ENCODE peak calls at places on chromosomes 4 and X, in seven cellular contexts. V, X, R, P, M, C and A are unnamed samples.

GRCh38 chrX:19889582-19890342 is 2.4 kb upstream of the SH3KBP1 start:
- DNase-seq in V (no peak), X (no peak), R (no peak), P (peak), M (no peak), C (peak), A (no peak)

GRCh38 chr4:83660578-83660977 is 124.7 kb downstream of the GPAT3 start:
- DNase-seq in V (no peak), X (no peak), R (no peak), P (no peak), M (no peak), C (no peak), A (no peak)

GRCh38 chr4:25308761-25309160 is 3.8 kb upstream of the ZCCHC4 start:
- DNase-seq in V (no peak), X (no peak), R (no peak), P (no peak), M (no peak), C (no peak), A (no peak)

GRCh38 chrX:130771230-130771629 is 131.8 kb downstream of the ENOX2 start:
- DNase-seq in V (no peak), X (no peak), R (no peak), P (no peak), M (no peak), C (no peak), A (no peak)

GRCh38 chr4:119785963-119786362 is 157.4 kb upstream of the PDE5A start:
- DNase-seq in V (no peak), X (no peak), R (no peak), P (peak), M (no peak), C (no peak), A (no peak)

GRCh38 chr4:186144596-186145569 is 40.4 kb downstream of the FAM149A start:
- DNase-seq in V (peak), X (peak), R (peak), P (no peak), M (peak), C (peak), A (peak)

GRCh38 chrX:23784487-23785301 is 1.7 kb downstream of the SAT1 start:
- DNase-seq in V (no peak), X (no peak), R (no peak), P (peak), M (no peak), C (no peak), A (no peak)

GRCh38 chr4:176380352-176381157 is 60.8 kb downstream of the SPCS3 start:
- DNase-seq in V (no peak), X (no peak), R (no peak), P (no peak), M (no peak), C (no peak), A (no peak)

GRCh38 chrX:100447563-100448397 is 37.7 kb upstream of the PCDH19 start:
- DNase-seq in V (peak), X (peak), R (no peak), P (no peak), M (no peak), C (peak), A (peak)

DNA sequence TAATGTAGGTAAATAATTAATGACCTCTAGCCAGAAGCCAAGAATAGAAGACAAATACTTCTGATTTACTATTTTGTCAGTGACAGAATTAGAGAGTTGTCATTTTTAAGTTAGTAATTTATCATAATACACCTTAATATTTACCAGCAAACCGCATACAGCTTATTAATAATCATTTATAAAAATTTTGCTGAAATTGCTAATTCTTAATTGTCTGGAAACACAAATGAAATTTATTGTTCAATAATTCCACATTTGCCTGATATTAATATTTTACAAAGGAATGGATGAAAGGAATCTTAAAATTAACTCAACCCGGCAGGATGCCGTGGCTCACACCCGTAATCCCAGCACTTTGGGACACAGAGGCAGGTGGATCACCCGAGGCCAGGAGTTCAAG is 44.7 kb downstream of the PROM1 start:
- DNase-seq in V (no peak), X (no peak), R (no peak), P (no peak), M (no peak), C (no peak), A (no peak)
- TF ChIP-seq CTCF in V (no peak), X (no peak), R (no peak), P (no peak), M (no peak), C (no peak), A (no peak)

GRCh38 chr4:54197926-54198325 is 31.2 kb upstream of the PDGFRA start:
- DNase-seq in V (no peak), X (no peak), R (no peak), P (no peak), M (no peak), C (no peak), A (no peak)
- H3K27ac ChIP-seq in V (no peak), X (no peak), R (no peak), P (no peak), M (peak), C (no peak), A (no peak)

DNA sequence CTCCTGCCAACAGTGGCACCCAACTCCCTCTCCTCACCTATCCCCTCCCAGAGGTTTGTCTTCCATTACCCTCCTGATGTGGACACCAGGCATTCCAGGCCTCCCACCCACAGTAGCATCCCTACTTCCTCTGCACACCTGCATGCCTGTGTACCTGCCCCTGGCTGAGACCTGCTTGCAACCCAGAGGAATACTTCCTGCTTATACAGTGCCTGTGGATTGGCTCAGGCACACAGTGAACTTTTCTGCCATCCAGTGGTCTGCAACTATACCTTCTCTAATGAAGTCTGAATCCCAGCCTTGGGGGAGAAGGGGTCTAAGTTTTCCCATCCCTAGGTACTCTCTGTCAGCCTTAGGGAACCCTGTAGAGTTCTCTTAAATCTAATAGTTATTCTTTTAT is 169.9 kb downstream of the IQCM start:
- DNase-seq in V (no peak), X (no peak), R (no peak), P (no peak), M (no peak), C (no peak), A (no peak)
- TF ChIP-seq CTCF in V (no peak), X (no peak), R (no peak), P (no peak), M (no peak), C (no peak), A (no peak)

GRCh38 chr4:174763454-174764104 is 65.5 kb downstream of the GLRA3 start:
- DNase-seq in V (no peak), X (no peak), R (no peak), P (no peak), M (no peak), C (no peak), A (no peak)
- H3K27ac ChIP-seq in V (no peak), X (no peak), R (no peak), P (no peak), M (no peak), C (no peak), A (no peak)

GRCh38 chrX:10327651-10328050 is 170.9 kb downstream of the CLCN4 start:
- DNase-seq in V (no peak), X (no peak), R (no peak), P (no peak), M (no peak), C (peak), A (no peak)

GRCh38 chrX:10325606-10326005 is 168.8 kb downstream of the CLCN4 start:
- DNase-seq in V (no peak), X (no peak), R (no peak), P (no peak), M (no peak), C (no peak), A (no peak)

GRCh38 chrX:10329984-10330383 is 173.2 kb downstream of the CLCN4 start:
- DNase-seq in V (no peak), X (no peak), R (no peak), P (no peak), M (no peak), C (no peak), A (no peak)

DNA sequence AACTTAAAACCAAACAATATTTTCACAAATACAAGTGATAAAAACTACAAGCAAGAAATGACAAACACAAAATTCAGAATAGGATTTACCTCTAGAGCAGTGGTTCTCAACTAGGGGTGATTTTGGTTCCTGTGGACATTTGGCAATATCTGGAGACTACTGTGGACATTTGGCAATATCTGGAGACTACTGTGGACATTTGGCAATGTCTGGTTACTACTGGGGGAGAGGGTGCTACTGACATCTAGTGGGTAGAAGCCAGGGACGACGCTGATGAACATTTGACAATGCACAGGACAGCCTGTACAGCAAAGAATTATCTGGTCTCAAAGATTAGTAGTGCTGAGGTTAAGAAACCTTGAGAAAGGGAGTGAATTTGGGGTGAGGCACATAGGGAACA is 169.8 kb downstream of the CLCN4 start:
- DNase-seq in V (no peak), X (no peak), R (no peak), P (peak), M (no peak), C (peak), A (no peak)
- TF ChIP-seq CTCF in V (no peak), X (peak), R (no peak), P (peak), M (no peak), C (peak), A (peak)

DNA sequence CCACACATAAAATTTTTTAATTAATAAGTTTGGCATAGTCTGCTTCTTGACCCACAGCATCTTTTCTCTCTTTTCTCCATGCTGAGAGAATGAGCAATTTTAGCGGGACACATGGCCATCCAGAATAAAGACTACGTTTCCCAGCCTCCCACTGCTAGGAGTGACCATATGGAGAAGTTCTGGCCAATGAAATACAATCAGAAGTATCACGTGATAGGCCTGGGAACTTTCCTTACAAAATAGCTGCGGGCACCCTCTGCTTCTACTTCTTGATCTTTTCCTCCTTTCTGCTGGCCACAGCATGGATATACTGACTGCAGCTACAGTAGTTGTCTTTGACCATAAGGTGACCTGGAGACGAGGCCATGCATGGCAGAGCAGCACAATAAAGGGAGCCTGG is 348.0 kb downstream of the BCOR start:
- DNase-seq in V (no peak), X (no peak), R (no peak), P (no peak), M (no peak), C (no peak), A (no peak)
- H3K27ac ChIP-seq in V (no peak), X (no peak), R (no peak), P (no peak), M (peak), C (no peak), A (no peak)

DNA sequence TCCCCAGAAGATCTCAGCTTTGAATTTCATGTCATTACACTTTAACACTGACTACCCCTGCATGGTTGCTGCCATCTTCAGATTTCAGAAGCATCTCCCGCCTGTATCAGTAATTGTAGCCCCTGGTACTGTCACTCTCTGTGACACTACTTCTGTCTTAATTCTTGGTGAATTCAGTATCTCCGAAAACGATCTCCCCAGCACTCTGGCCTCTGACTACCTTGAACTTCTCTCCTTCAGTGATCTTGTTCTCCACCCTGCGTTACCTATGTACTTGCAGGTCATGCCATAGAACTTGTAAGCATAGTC is 53.8 kb upstream of the ABCG2 start:
- DNase-seq in V (no peak), X (no peak), R (no peak), P (no peak), M (no peak), C (no peak), A (no peak)
- TF ChIP-seq CTCF in V (no peak), X (no peak), R (no peak), P (no peak), M (no peak), C (no peak), A (no peak)

GRCh38 chr4:30001628-30002027 is 718.5 kb upstream of the PCDH7 start:
- DNase-seq in V (no peak), X (no peak), R (no peak), P (no peak), M (no peak), C (no peak), A (no peak)
- H3K27ac ChIP-seq in V (no peak), X (no peak), R (no peak), P (no peak), M (no peak), C (no peak), A (no peak)

DNA sequence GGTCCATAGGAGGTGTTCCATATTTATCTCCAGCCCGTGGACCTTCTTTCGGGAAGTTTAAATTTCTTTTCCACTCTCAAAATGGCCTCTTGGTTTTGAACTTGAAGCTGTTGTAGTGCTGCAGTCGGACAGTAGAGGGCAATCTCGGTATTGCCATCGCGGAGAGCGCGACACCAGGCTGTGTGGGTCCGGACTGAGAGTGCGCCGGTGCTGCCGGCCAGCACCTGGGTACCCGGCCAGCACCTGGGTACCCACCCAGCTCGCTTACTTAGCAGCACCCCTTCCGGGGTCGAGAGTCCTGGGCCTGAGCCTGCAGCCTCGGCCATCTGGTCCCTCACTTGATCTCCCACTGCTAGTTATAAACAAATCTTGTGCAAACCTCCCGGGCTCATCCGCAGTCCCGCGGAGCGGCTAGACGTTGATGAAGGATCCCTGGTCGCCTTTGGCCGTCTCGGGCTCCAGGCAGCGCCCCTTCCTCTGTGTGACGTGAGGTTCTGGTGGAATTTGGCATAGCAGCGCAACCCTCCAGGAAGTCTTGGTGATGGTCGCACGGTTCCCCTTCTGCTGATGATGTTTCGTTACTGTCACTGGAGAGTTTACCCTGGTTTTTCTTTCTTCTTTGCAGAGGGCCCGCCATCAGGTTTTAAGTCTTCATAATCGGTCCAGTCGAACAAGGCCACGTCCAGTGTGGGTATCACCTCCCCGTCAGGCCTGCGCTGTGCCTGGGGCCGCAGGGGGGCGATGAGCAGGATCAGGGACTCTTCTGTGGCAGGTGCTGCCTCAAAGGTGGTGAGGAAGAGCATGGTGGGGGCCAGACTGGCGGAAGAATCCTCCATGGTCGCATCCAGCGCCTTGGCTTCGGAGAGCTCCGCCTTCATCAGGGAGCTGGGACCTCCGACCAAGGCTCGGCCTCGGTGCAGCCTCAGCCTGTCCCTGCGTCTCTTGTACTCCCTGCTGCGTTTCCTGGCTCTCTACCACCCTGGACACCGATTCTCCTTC is 17.8 kb downstream of the FAM9A start:
- DNase-seq in V (no peak), X (no peak), R (no peak), P (no peak), M (no peak), C (peak), A (no peak)
- TF ChIP-seq CTCF in V (no peak), X (no peak), R (peak), P (peak), M (no peak), C (peak), A (no peak)